ENCODE peak calls at places on chromosomes 13 and 19, in eight cellular contexts. One of them, this sample, is unnamed.

GRCh38 chr19:53647792-53648191 is 16.0 kb downstream of the DPRX start:
- DNase-seq in stimulated activated CD4-positive, alpha-beta T cell treated with anti-CD3 and anti-CD28 coated beads, Interleukin-4, amount 100 ng/mL, for 4 hours: no peak
- DNase-seq in NCI-H1048: no peak
- DNase-seq in C1 segment of cervical spinal cord: no peak
- DNase-seq in activated B cell treated with CpG ODN at 0.5 μM for 24 hours: no peak
- DNase-seq in tibial artery: no peak
- DNase-seq in HEK293T: no peak
- DNase-seq in mucosa of gallbladder: no peak
- DNase-seq in this sample: no peak

GRCh38 chr19:2394054-2394668 is 33.2 kb downstream of the TIMM13 start:
- DNase-seq in stimulated activated CD4-positive, alpha-beta T cell treated with anti-CD3 and anti-CD28 coated beads, Interleukin-4, amount 100 ng/mL, for 4 hours: no peak
- DNase-seq in NCI-H1048: no peak
- DNase-seq in C1 segment of cervical spinal cord: no peak
- DNase-seq in activated B cell treated with CpG ODN at 0.5 μM for 24 hours: no peak
- DNase-seq in tibial artery: no peak
- DNase-seq in HEK293T: no peak
- DNase-seq in mucosa of gallbladder: no peak
- DNase-seq in this sample: peak; percentile 36

GRCh38 chr19:38617283-38617763 is 430 bp downstream of the MAP4K1 start:
- DNase-seq in stimulated activated CD4-positive, alpha-beta T cell treated with anti-CD3 and anti-CD28 coated beads, Interleukin-4, amount 100 ng/mL, for 4 hours: peak; percentile 24
- DNase-seq in NCI-H1048: no peak
- DNase-seq in C1 segment of cervical spinal cord: no peak
- DNase-seq in activated B cell treated with CpG ODN at 0.5 μM for 24 hours: no peak
- DNase-seq in tibial artery: no peak
- DNase-seq in HEK293T: no peak
- DNase-seq in mucosa of gallbladder: no peak
- DNase-seq in this sample: no peak

GRCh38 chr19:28435551-28436261 is 777.2 kb downstream of the UQCRFS1 start:
- DNase-seq in stimulated activated CD4-positive, alpha-beta T cell treated with anti-CD3 and anti-CD28 coated beads, Interleukin-4, amount 100 ng/mL, for 4 hours: no peak
- DNase-seq in NCI-H1048: no peak
- DNase-seq in C1 segment of cervical spinal cord: no peak
- DNase-seq in activated B cell treated with CpG ODN at 0.5 μM for 24 hours: no peak
- DNase-seq in tibial artery: no peak
- DNase-seq in HEK293T: no peak
- DNase-seq in mucosa of gallbladder: no peak
- DNase-seq in this sample: no peak

GRCh38 chr13:39313721-39314120 is 275.5 kb downstream of the NHLRC3 start:
- DNase-seq in stimulated activated CD4-positive, alpha-beta T cell treated with anti-CD3 and anti-CD28 coated beads, Interleukin-4, amount 100 ng/mL, for 4 hours: no peak
- DNase-seq in NCI-H1048: no peak
- DNase-seq in C1 segment of cervical spinal cord: no peak
- DNase-seq in activated B cell treated with CpG ODN at 0.5 μM for 24 hours: no peak
- DNase-seq in tibial artery: no peak
- DNase-seq in HEK293T: no peak
- DNase-seq in mucosa of gallbladder: no peak
- DNase-seq in this sample: no peak

GRCh38 chr19:55638864-55639359 is 1.9 kb upstream of the ZNF580 start:
- DNase-seq in stimulated activated CD4-positive, alpha-beta T cell treated with anti-CD3 and anti-CD28 coated beads, Interleukin-4, amount 100 ng/mL, for 4 hours: no peak
- DNase-seq in NCI-H1048: no peak
- DNase-seq in C1 segment of cervical spinal cord: no peak
- DNase-seq in activated B cell treated with CpG ODN at 0.5 μM for 24 hours: no peak
- DNase-seq in tibial artery: no peak
- DNase-seq in HEK293T: peak; percentile 26
- DNase-seq in mucosa of gallbladder: no peak
- DNase-seq in this sample: no peak

GRCh38 chr19:45505996-45506245 is 1.4 kb upstream of the VASP start:
- DNase-seq in stimulated activated CD4-positive, alpha-beta T cell treated with anti-CD3 and anti-CD28 coated beads, Interleukin-4, amount 100 ng/mL, for 4 hours: no peak
- DNase-seq in NCI-H1048: no peak
- DNase-seq in C1 segment of cervical spinal cord: no peak
- DNase-seq in activated B cell treated with CpG ODN at 0.5 μM for 24 hours: no peak
- DNase-seq in tibial artery: no peak
- DNase-seq in HEK293T: no peak
- DNase-seq in mucosa of gallbladder: no peak
- DNase-seq in this sample: no peak

GRCh38 chr13:52862358-52863206 is 14.1 kb upstream of the PCDH8 start:
- DNase-seq in stimulated activated CD4-positive, alpha-beta T cell treated with anti-CD3 and anti-CD28 coated beads, Interleukin-4, amount 100 ng/mL, for 4 hours: no peak
- DNase-seq in NCI-H1048: no peak
- DNase-seq in C1 segment of cervical spinal cord: no peak
- DNase-seq in activated B cell treated with CpG ODN at 0.5 μM for 24 hours: no peak
- DNase-seq in tibial artery: no peak
- DNase-seq in HEK293T: peak; percentile 67
- DNase-seq in mucosa of gallbladder: no peak
- DNase-seq in this sample: peak; percentile 58

GRCh38 chr19:17775245-17775927 is 19.6 kb upstream of the B3GNT3 start:
- DNase-seq in stimulated activated CD4-positive, alpha-beta T cell treated with anti-CD3 and anti-CD28 coated beads, Interleukin-4, amount 100 ng/mL, for 4 hours: peak; percentile 26
- DNase-seq in NCI-H1048: no peak
- DNase-seq in C1 segment of cervical spinal cord: no peak
- DNase-seq in activated B cell treated with CpG ODN at 0.5 μM for 24 hours: no peak
- DNase-seq in tibial artery: no peak
- DNase-seq in HEK293T: peak; percentile 45
- DNase-seq in mucosa of gallbladder: no peak
- DNase-seq in this sample: peak; percentile 51

GRCh38 chr19:10096615-10096963 is 5.9 kb downstream of the ANGPTL6 start:
- DNase-seq in stimulated activated CD4-positive, alpha-beta T cell treated with anti-CD3 and anti-CD28 coated beads, Interleukin-4, amount 100 ng/mL, for 4 hours: no peak
- DNase-seq in NCI-H1048: no peak
- DNase-seq in C1 segment of cervical spinal cord: no peak
- DNase-seq in activated B cell treated with CpG ODN at 0.5 μM for 24 hours: no peak
- DNase-seq in tibial artery: peak; percentile 74
- DNase-seq in HEK293T: no peak
- DNase-seq in mucosa of gallbladder: no peak
- DNase-seq in this sample: peak; percentile 47

GRCh38 chr19:28794301-28794700 is 418.6 kb downstream of the UQCRFS1 start:
- DNase-seq in stimulated activated CD4-positive, alpha-beta T cell treated with anti-CD3 and anti-CD28 coated beads, Interleukin-4, amount 100 ng/mL, for 4 hours: no peak
- DNase-seq in NCI-H1048: no peak
- DNase-seq in C1 segment of cervical spinal cord: no peak
- DNase-seq in activated B cell treated with CpG ODN at 0.5 μM for 24 hours: no peak
- DNase-seq in tibial artery: no peak
- DNase-seq in HEK293T: no peak
- DNase-seq in mucosa of gallbladder: no peak
- DNase-seq in this sample: no peak

GRCh38 chr13:23321534-23322241 is 111.8 kb downstream of the SACS start:
- DNase-seq in stimulated activated CD4-positive, alpha-beta T cell treated with anti-CD3 and anti-CD28 coated beads, Interleukin-4, amount 100 ng/mL, for 4 hours: no peak
- DNase-seq in NCI-H1048: no peak
- DNase-seq in C1 segment of cervical spinal cord: no peak
- DNase-seq in activated B cell treated with CpG ODN at 0.5 μM for 24 hours: no peak
- DNase-seq in tibial artery: peak; percentile 74
- DNase-seq in HEK293T: no peak
- DNase-seq in mucosa of gallbladder: peak; percentile 16
- DNase-seq in this sample: peak; percentile 11

GRCh38 chr13:41231786-41232185 is 31.6 kb downstream of the MTRF1 start:
- DNase-seq in stimulated activated CD4-positive, alpha-beta T cell treated with anti-CD3 and anti-CD28 coated beads, Interleukin-4, amount 100 ng/mL, for 4 hours: no peak
- DNase-seq in NCI-H1048: no peak
- DNase-seq in C1 segment of cervical spinal cord: no peak
- DNase-seq in activated B cell treated with CpG ODN at 0.5 μM for 24 hours: no peak
- DNase-seq in tibial artery: no peak
- DNase-seq in HEK293T: no peak
- DNase-seq in mucosa of gallbladder: peak; percentile 75
- DNase-seq in this sample: peak; percentile 86

GRCh38 chr19:34193439-34193838 is 21.1 kb downstream of the LSM14A start:
- DNase-seq in stimulated activated CD4-positive, alpha-beta T cell treated with anti-CD3 and anti-CD28 coated beads, Interleukin-4, amount 100 ng/mL, for 4 hours: no peak
- DNase-seq in NCI-H1048: no peak
- DNase-seq in C1 segment of cervical spinal cord: no peak
- DNase-seq in activated B cell treated with CpG ODN at 0.5 μM for 24 hours: no peak
- DNase-seq in tibial artery: no peak
- DNase-seq in HEK293T: no peak
- DNase-seq in mucosa of gallbladder: no peak
- DNase-seq in this sample: no peak

GRCh38 chr13:52644108-52644507 is 1.9 kb downstream of the HNRNPA1L2 start:
- DNase-seq in stimulated activated CD4-positive, alpha-beta T cell treated with anti-CD3 and anti-CD28 coated beads, Interleukin-4, amount 100 ng/mL, for 4 hours: no peak
- DNase-seq in NCI-H1048: no peak
- DNase-seq in C1 segment of cervical spinal cord: no peak
- DNase-seq in activated B cell treated with CpG ODN at 0.5 μM for 24 hours: no peak
- DNase-seq in tibial artery: no peak
- DNase-seq in HEK293T: no peak
- DNase-seq in mucosa of gallbladder: no peak
- DNase-seq in this sample: no peak

This sample was measured in left colon.